ENCODE peak calls at places on chromosomes 4 and X, in nine cellular contexts. T is NCI-H345; B is HFFc6; O is Right ventricle myocardium superior; R is T-helper 9 cell; D is HTR-8/SVneo; U is stimulated activated CD8-positive, alpha-beta memory T cell treated with anti-CD3 and anti-CD28 coated beads, Interleukin-2, amount 100 ng/mL, for 48 hours; H is progenitor cell of endocrine pancreas; G is brain microvascular endothelial cell. Z is an unnamed sample.

GRCh38 chr4:161249779-161250440 is 913.9 kb downstream of the FSTL5 start:
- DNase-seq in T (no peak), B (no peak), O (no peak), R (no peak), D (no peak), U (no peak), H (no peak), G (no peak), Z (no peak)

GRCh38 chr4:26458104-26458503 is 32.2 kb downstream of the CCKAR start:
- DNase-seq in T (no peak), B (no peak), O (no peak), R (no peak), D (no peak), U (no peak), H (no peak), G (peak), Z (no peak)

GRCh38 chrX:11269006-11269405 is 24.2 kb upstream of the AMELX start:
- DNase-seq in T (no peak), B (no peak), O (no peak), R (no peak), D (no peak), U (no peak), H (no peak), G (no peak), Z (no peak)

GRCh38 chrX:87409113-87409841 is 108.3 kb upstream of the KLHL4 start:
- DNase-seq in T (no peak), B (no peak), O (peak), R (no peak), D (peak), U (no peak), H (no peak), G (peak), Z (no peak)

GRCh38 chr4:52780627-52781354 is 29.6 kb upstream of the ERVMER34-1 start:
- DNase-seq in T (no peak), B (no peak), O (no peak), R (no peak), D (no peak), U (no peak), H (no peak), G (peak), Z (no peak)

GRCh38 chr4:40325406-40326019 is 9.6 kb upstream of the CHRNA9 start:
- DNase-seq in T (peak), B (peak), O (no peak), R (peak), D (peak), U (no peak), H (no peak), G (peak), Z (peak)

GRCh38 chrX:41350976-41351569 is 17.1 kb downstream of the DDX3X start:
- DNase-seq in T (no peak), B (no peak), O (no peak), R (no peak), D (no peak), U (no peak), H (no peak), G (no peak), Z (no peak)

GRCh38 chr4:76293705-76294274 is 12.7 kb upstream of the STBD1 start:
- DNase-seq in T (no peak), B (no peak), O (no peak), R (no peak), D (no peak), U (no peak), H (no peak), G (no peak), Z (no peak)

GRCh38 chrX:54825716-54826428 is 18.3 kb downstream of the MAGED2 start:
- DNase-seq in T (no peak), B (peak), O (no peak), R (no peak), D (no peak), U (no peak), H (no peak), G (no peak), Z (no peak)

GRCh38 chr4:1539132-1539755 is 133.0 kb upstream of the NKX1-1 start:
- DNase-seq in T (no peak), B (no peak), O (peak), R (no peak), D (no peak), U (no peak), H (no peak), G (no peak), Z (no peak)

GRCh38 chr4:71202703-71203102 is 136.1 kb upstream of the SLC4A4 start:
- DNase-seq in T (no peak), B (no peak), O (no peak), R (no peak), D (no peak), U (no peak), H (no peak), G (no peak), Z (no peak)

GRCh38 chrX:112147206-112147605 is 64.6 kb upstream of the TRPC5 start:
- DNase-seq in T (peak), B (no peak), O (no peak), R (no peak), D (no peak), U (no peak), H (peak), G (no peak), Z (no peak)

GRCh38 chrX:49884290-49884862 is 5.1 kb downstream of the USP27X start:
- DNase-seq in T (peak), B (peak), O (peak), R (peak), D (peak), U (peak), H (peak), G (peak), Z (peak)

GRCh38 chr4:111127842-111128241 is 505.0 kb upstream of the PITX2 start:
- DNase-seq in T (no peak), B (no peak), O (no peak), R (no peak), D (no peak), U (no peak), H (no peak), G (no peak), Z (no peak)

GRCh38 chrX:56343664-56344063 is 111.5 kb downstream of the KLF8 start:
- DNase-seq in T (no peak), B (no peak), O (no peak), R (no peak), D (no peak), U (no peak), H (no peak), G (no peak), Z (no peak)

GRCh38 chr4:89316931-89317366 is 9.3 kb upstream of the GPRIN3 start:
- DNase-seq in T (no peak), B (peak), O (no peak), R (no peak), D (no peak), U (no peak), H (no peak), G (peak), Z (no peak)

GRCh38 chr4:8580321-8581093 is at the start of gene GPR78:
- DNase-seq in T (peak), B (no peak), O (peak), R (peak), D (peak), U (peak), H (peak), G (peak), Z (no peak)

GRCh38 chr4:3783691-3784306 is 17.6 kb downstream of the ADRA2C start:
- DNase-seq in T (no peak), B (no peak), O (no peak), R (no peak), D (no peak), U (peak), H (no peak), G (peak), Z (peak)

GRCh38 chr4:37685726-37686372 is 327 bp downstream of the RELL1 start:
- DNase-seq in T (peak), B (no peak), O (no peak), R (peak), D (no peak), U (peak), H (no peak), G (peak), Z (peak)

GRCh38 chr4:140150636-140150885 is 3.4 kb downstream of the MAML3 start:
- DNase-seq in T (no peak), B (no peak), O (no peak), R (no peak), D (no peak), U (no peak), H (no peak), G (peak), Z (no peak)

GRCh38 chrX:137166591-137166990 is 132.8 kb upstream of the GPR101 start:
- DNase-seq in T (no peak), B (no peak), O (no peak), R (no peak), D (no peak), U (no peak), H (no peak), G (no peak), Z (no peak)

GRCh38 chr4:143699331-143700059 is 980 bp downstream of the FREM3 start:
- DNase-seq in T (no peak), B (no peak), O (no peak), R (no peak), D (no peak), U (no peak), H (no peak), G (no peak), Z (no peak)

Z was measured in HuH-7.5.